ENCODE peak calls at places on chromosomes 11 and 22, in six cellular contexts. I, T, J, D, W and Z are unnamed samples.

GRCh38 chr11:69089258-69089657 is 40.5 kb downstream of the TPCN2 start:
- DNase-seq in W (no peak), D (peak; percentile 40), J (no peak), I (no peak), T (no peak), Z (no peak)

GRCh38 chr11:58444285-58444684 is 2.2 kb upstream of the OR5B12 start:
- DNase-seq in T (no peak), J (no peak), W (no peak), I (no peak), D (no peak), Z (no peak)

GRCh38 chr11:127006311-127006710 is 5.7 kb upstream of the KIRREL3 start:
- DNase-seq in D (no peak), J (no peak), W (no peak), T (no peak), I (no peak), Z (peak; percentile 37)

GRCh38 chr11:70153133-70153727 is 49.9 kb upstream of the FADD start:
- DNase-seq in I (no peak), J (no peak), D (no peak), W (no peak), T (no peak), Z (no peak)

GRCh38 chr11:35518766-35519165 is 6.7 kb downstream of the PAMR1 start:
- DNase-seq in D (no peak), J (no peak), I (no peak), W (no peak), T (no peak), Z (no peak)

GRCh38 chr11:66331542-66332370 is 4.5 kb downstream of the RIN1 start:
- DNase-seq in I (no peak), J (no peak), W (no peak), T (no peak), D (no peak), Z (no peak)

GRCh38 chr11:58957922-58958321 is 18.6 kb downstream of the GLYATL1 start:
- DNase-seq in W (no peak), T (no peak), I (no peak), J (no peak), D (no peak), Z (no peak)

GRCh38 chr11:47415949-47416472 is 7.6 kb downstream of the SLC39A13 start:
- DNase-seq in I (peak; percentile 65), D (peak; percentile 92), J (peak; percentile 86), T (no peak), W (no peak), Z (peak; percentile 60)

GRCh38 chr11:69869311-69869939 is 50.2 kb upstream of the FGF3 start:
- DNase-seq in T (no peak), J (no peak), D (no peak), W (no peak), I (no peak), Z (no peak)

GRCh38 chr22:50665738-50666137 is 6.9 kb upstream of the SHANK3 start:
- DNase-seq in T (no peak), I (no peak), J (no peak), D (no peak), W (no peak), Z (no peak)

GRCh38 chr11:113553235-113553634 is 78.0 kb upstream of the DRD2 start:
- DNase-seq in D (peak; percentile 81), W (no peak), I (peak; percentile 45), J (no peak), T (no peak), Z (peak; percentile 88)

GRCh38 chr11:66607126-66607834 is 9.2 kb upstream of the RBM14 start:
- DNase-seq in W (peak; percentile 48), T (no peak), I (no peak), D (peak; percentile 97), J (no peak), Z (no peak)

GRCh38 chr11:2768471-2769408 is 68.9 kb upstream of the KCNQ1OT1 start:
- DNase-seq in T (no peak), I (no peak), J (no peak), D (peak; percentile 59), W (no peak), Z (peak; percentile 13)

GRCh38 chr11:109770323-109770722 is 322.9 kb upstream of the ZC3H12C start:
- DNase-seq in J (no peak), I (no peak), T (no peak), W (no peak), D (no peak), Z (no peak)

GRCh38 chr11:69005183-69005630 is 7.8 kb downstream of the MRGPRF start:
- DNase-seq in I (no peak), T (no peak), J (no peak), D (no peak), W (no peak), Z (no peak)

GRCh38 chr22:38745676-38746460 is 9.9 kb downstream of the SUN2 start:
- DNase-seq in J (no peak), W (no peak), I (no peak), T (no peak), D (no peak), Z (no peak)

GRCh38 chr11:120013325-120014250 is 124.3 kb downstream of the TRIM29 start:
- DNase-seq in J (no peak), T (no peak), D (peak; percentile 53), W (peak; percentile 28), I (peak; percentile 92), Z (no peak)

GRCh38 chr22:41481131-41481830 is 12.4 kb downstream of the ACO2 start:
- DNase-seq in T (no peak), I (no peak), W (peak; percentile 30), D (no peak), J (no peak), Z (no peak)

GRCh38 chr11:118609380-118610219 is 2.2 kb downstream of the PHLDB1 start:
- DNase-seq in W (peak; percentile 45), D (no peak), I (no peak), J (no peak), T (peak; percentile 10), Z (no peak)

GRCh38 chr11:6249822-6250555 is 9.6 kb upstream of the CCKBR start:
- DNase-seq in D (peak; percentile 82), J (no peak), I (no peak), W (no peak), T (no peak), Z (peak; percentile 78)

GRCh38 chr11:64153831-64154230 is 12.1 kb downstream of the MACROD1 start:
- DNase-seq in D (no peak), T (no peak), W (no peak), J (no peak), I (no peak), Z (no peak)

GRCh38 chr11:73520358-73521061 is 77.4 kb downstream of the FAM168A start:
- DNase-seq in I (no peak), J (no peak), W (no peak), D (no peak), T (no peak), Z (no peak)

GRCh38 chr11:56783448-56784041 is 35.0 kb upstream of the OR9G4 start:
- DNase-seq in D (peak; percentile 66), I (peak; percentile 55), T (no peak), J (no peak), W (no peak), Z (peak; percentile 6)

GRCh38 chr22:22111983-22112382 is 129.4 kb upstream of the TOP3B start:
- DNase-seq in T (no peak), W (no peak), J (no peak), D (no peak), I (no peak), Z (no peak)

GRCh38 chr11:24082241-24082640 is 414.6 kb upstream of the LUZP2 start:
- DNase-seq in I (no peak), D (no peak), T (no peak), W (no peak), J (no peak), Z (no peak)

GRCh38 chr11:28009383-28009782 is 98.6 kb downstream of the KIF18A start:
- DNase-seq in I (no peak), D (peak; percentile 59), T (no peak), J (no peak), W (no peak), Z (peak; percentile 17)

GRCh38 chr11:65418431-65418680 is 4.2 kb upstream of the NEAT1 start:
- DNase-seq in W (no peak), D (no peak), I (no peak), J (no peak), T (no peak), Z (no peak)

GRCh38 chr11:73149105-73149504 is 7.0 kb upstream of the FCHSD2 start:
- DNase-seq in W (no peak), I (no peak), J (no peak), T (no peak), D (no peak), Z (no peak)

GRCh38 chr11:28463826-28464225 is 355.6 kb downstream of the METTL15 start:
- DNase-seq in J (no peak), W (no peak), T (no peak), D (no peak), I (no peak), Z (no peak)

GRCh38 chr11:104000798-104001197 is 35.6 kb upstream of the DDI1 start:
- DNase-seq in I (no peak), T (no peak), D (no peak), J (no peak), W (no peak), Z (no peak)

GRCh38 chr22:24175160-24175808 is 6.0 kb upstream of the SUSD2 start:
- DNase-seq in D (peak; percentile 79), I (peak; percentile 90), W (peak; percentile 47), J (no peak), T (peak; percentile 39), Z (peak; percentile 27)

GRCh38 chr11:111018571-111018970 is 227.0 kb upstream of the POU2AF2 start:
- DNase-seq in T (no peak), D (peak; percentile 55), W (no peak), J (no peak), I (no peak), Z (no peak)

GRCh38 chr11:43789700-43790443 is 90.8 kb upstream of the ALKBH3 start:
- DNase-seq in J (no peak), T (no peak), I (no peak), D (peak; percentile 53), W (no peak), Z (peak; percentile 71)

GRCh38 chr11:24496728-24497396 is at the start of gene LUZP2:
- DNase-seq in J (peak; percentile 42), W (peak; percentile 41), T (no peak), D (no peak), I (peak; percentile 69), Z (peak; percentile 38)

GRCh38 chr11:103202048-103202651 is 92.9 kb downstream of the DYNC2H1 start:
- DNase-seq in T (no peak), I (peak; percentile 27), J (no peak), D (peak; percentile 54), W (no peak), Z (no peak)

GRCh38 chr11:532512-533048 is 2.8 kb downstream of the HRAS start:
- DNase-seq in W (no peak), T (no peak), D (no peak), J (no peak), I (no peak), Z (no peak)

GRCh38 chr11:44970293-44970692 is 19.6 kb upstream of the TP53I11 start:
- DNase-seq in I (no peak), T (no peak), D (no peak), W (no peak), J (no peak), Z (no peak)